ENCODE peak calls at places on chromosomes 16 and 17, in seven cellular contexts. E is foreskin keratinocyte, D is ovary, Z is tibial nerve, B is gastrocnemius medialis, A is HCT116, Y is mesenchymal stem cell. R is an unnamed sample. For H3K4me1, the result is how much of the 10 kb centered on the place peaks cover.

GRCh38 chr16:46932802-46933201 is 40.7 kb downstream of the DNAJA2 start:
- DNase-seq in E (no peak), D (no peak), Z (no peak), B (no peak), A (no peak), Y (no peak), R (no peak)

GRCh38 chr16:54142787-54143186 is 143.8 kb downstream of the IRX3 start:
- DNase-seq in E (no peak), D (no peak), Z (no peak), B (no peak), A (no peak), Y (no peak), R (no peak)

GRCh38 chr16:57345021-57345420 is 13.6 kb upstream of the CCL22 start:
- DNase-seq in E (peak), D (no peak), Z (no peak), B (no peak), A (no peak), Y (no peak), R (no peak)

GRCh38 chr16:78230832-78231231 is 131.4 kb downstream of the WWOX start:
- DNase-seq in E (peak), D (no peak), Z (no peak), B (no peak), A (no peak), Y (peak), R (no peak)

GRCh38 chr16:86078121-86078600 is 179.2 kb downstream of the IRF8 start:
- DNase-seq in E (no peak), D (no peak), Z (no peak), B (no peak), A (no peak), Y (no peak), R (no peak)

GRCh38 chr16:67210069-67210937 is 11.4 kb downstream of the ELMO3 start:
- DNase-seq in E (no peak), D (no peak), Z (no peak), B (no peak), A (no peak), Y (no peak), R (no peak)

GRCh38 chr17:64281962-64282752 is 19.1 kb upstream of the TEX2 start:
- DNase-seq in E (peak), D (peak), Z (peak), B (peak), A (peak), Y (peak), R (peak)

GRCh38 chr17:4230142-4230541 is 33.6 kb downstream of the ANKFY1 start:
- DNase-seq in E (peak), D (peak), Z (peak), B (peak), A (peak), Y (peak), R (no peak)

GRCh38 chr17:31318298-31319190 is 2.9 kb downstream of the EVI2A start:
- DNase-seq in E (peak), D (peak), Z (peak), B (peak), A (no peak), Y (peak), R (peak)

GRCh38 chr16:27108051-27108770 is 41.5 kb downstream of the C16orf82 start:
- DNase-seq in E (no peak), D (no peak), Z (no peak), B (no peak), A (no peak), Y (no peak), R (no peak)

GRCh38 chr17:29376667-29377268 is 13.4 kb upstream of the TAOK1 start:
- DNase-seq in E (peak), D (no peak), Z (no peak), B (no peak), A (no peak), Y (peak), R (no peak)

GRCh38 chr16:75319513-75320401 is 68.3 kb upstream of the BCAR1 start:
- DNase-seq in E (peak), D (no peak), Z (no peak), B (no peak), A (no peak), Y (peak), R (no peak)

GRCh38 chr17:74528491-74529199 is 2.6 kb downstream of the CD300LB start:
- DNase-seq in E (no peak), D (no peak), Z (peak), B (no peak), A (no peak), Y (no peak), R (no peak)

GRCh38 chr16:6066601-6067000 is 969.0 kb upstream of the EEF2KMT start:
- DNase-seq in E (no peak), D (no peak), Z (no peak), B (no peak), A (no peak), Y (no peak), R (no peak)

GRCh38 chr16:35713762-35714650 is 2254.6 kb downstream of the TP53TG3F start:
- DNase-seq in E (no peak), D (no peak), Z (no peak), B (no peak), A (no peak), Y (no peak), R (no peak)

GRCh38 chr17:549197-550040 is 165.2 kb downstream of the VPS53 start:
- DNase-seq in E (no peak), D (no peak), Z (no peak), B (no peak), A (no peak), Y (peak), R (no peak)

GRCh38 chr16:56190903-56191806 is at the start of gene GNAO1:
- DNase-seq in E (peak), D (peak), Z (no peak), B (peak), A (no peak), Y (peak), R (peak)

GRCh38 chr17:7119314-7119713 is 4.7 kb upstream of the ASGR2 start:
- DNase-seq in E (no peak), D (no peak), Z (no peak), B (no peak), A (no peak), Y (no peak), R (no peak)

GRCh38 chr16:22726868-22727267 is 87.1 kb upstream of the HS3ST2 start:
- DNase-seq in E (peak), D (no peak), Z (no peak), B (no peak), A (no peak), Y (no peak), R (no peak)

GRCh38 chr17:32341857-32342602 is at the start of gene C17orf75:
- DNase-seq in E (peak), D (peak), Z (peak), B (peak), A (peak), Y (peak), R (peak)

GRCh38 chr16:72809446-72809845 is 238.5 kb downstream of the ZFHX3 start:
- DNase-seq in E (no peak), D (no peak), Z (no peak), B (no peak), A (no peak), Y (no peak), R (no peak)

GRCh38 chr16:68200120-68200783 is 35.7 kb downstream of the ESRP2 start:
- DNase-seq in E (peak), D (no peak), Z (no peak), B (no peak), A (no peak), Y (peak), R (no peak)

GRCh38 chr17:28230011-28230410 is 89.0 kb upstream of the TMEM97 start:
- DNase-seq in E (no peak), D (no peak), Z (no peak), B (no peak), A (no peak), Y (no peak), R (no peak)

GRCh38 chr16:11359370-11359769 is 14.1 kb downstream of the RMI2 start:
- DNase-seq in E (peak), D (no peak), Z (no peak), B (no peak), A (peak), Y (peak), R (no peak)

GRCh38 chr17:1724351-1724868 is at the start of gene WDR81:
- DNase-seq in E (peak), D (peak), Z (peak), B (peak), A (peak), Y (peak), R (peak)

GRCh38 chr17:50917418-50917743 is 51.2 kb upstream of the TOB1 start:
- DNase-seq in E (no peak), D (no peak), Z (no peak), B (no peak), A (no peak), Y (no peak), R (no peak)

GRCh38 chr17:50920041-50920410 is 53.9 kb upstream of the TOB1 start:
- DNase-seq in E (no peak), D (no peak), Z (no peak), B (no peak), A (no peak), Y (no peak), R (no peak)

GRCh38 chr17:50918071-50918932 is 52.1 kb upstream of the TOB1 start:
- DNase-seq in E (no peak), D (no peak), Z (no peak), B (no peak), A (no peak), Y (no peak), R (peak)

GRCh38 chr17:50919321-50920040 is 53.3 kb upstream of the TOB1 start:
- DNase-seq in E (peak), D (peak), Z (peak), B (no peak), A (no peak), Y (peak), R (peak)

GRCh38 chr17:50918933-50919296 is 52.8 kb upstream of the TOB1 start:
- DNase-seq in E (no peak), D (no peak), Z (no peak), B (no peak), A (no peak), Y (peak), R (no peak)
- H3K4me1 ChIP-seq in E (under half), D (under half), Z (under half), B (under half), A (under half), Y (under half), R (under half)

GRCh38 chr17:77282524-77283515 is 142.1 kb downstream of the SEC14L1 start:
- DNase-seq in E (no peak), D (no peak), Z (no peak), B (no peak), A (no peak), Y (peak), R (no peak)
- H3K27ac ChIP-seq in E (peak), D (no peak), Z (peak), B (no peak), A (peak), Y (peak), R (peak)

DNA sequence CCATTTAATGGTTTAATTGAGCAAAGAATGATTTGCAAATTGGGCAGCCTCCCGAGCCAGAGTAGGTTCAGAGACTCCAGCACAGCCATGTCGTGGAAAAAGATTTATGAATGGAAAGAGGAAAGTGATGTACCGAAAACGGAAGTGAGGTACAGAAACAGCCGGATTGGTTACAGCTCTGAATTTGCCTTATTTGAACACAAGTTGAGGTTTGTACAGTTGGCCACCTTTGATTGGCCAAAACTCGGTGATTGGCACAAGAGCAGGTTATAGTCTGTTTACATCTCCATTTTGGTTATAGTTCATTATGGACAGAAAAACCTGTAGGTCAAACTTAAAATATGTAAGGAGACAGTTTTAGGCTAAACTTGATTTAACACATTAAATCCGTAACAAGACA is 44.5 kb downstream of the TENT4B start:
- DNase-seq in E (no peak), D (no peak), Z (no peak), B (no peak), A (no peak), Y (no peak), R (no peak)
- H3K4me1 ChIP-seq in E (under half), D (under half), Z (under half), B (under half), A (under half), Y (under half), R (under half)

GRCh38 chr17:40542562-40543411 is 22.5 kb downstream of the CCR7 start:
- DNase-seq in E (peak), D (peak), Z (peak), B (peak), A (no peak), Y (peak), R (peak)
- H3K27ac ChIP-seq in E (peak), D (peak), Z (peak), B (peak), A (no peak), Y (peak), R (peak)

GRCh38 chr17:77717941-77718668 is 240.4 kb upstream of the TNRC6C start:
- DNase-seq in E (no peak), D (no peak), Z (no peak), B (no peak), A (no peak), Y (no peak), R (no peak)

GRCh38 chr17:77721823-77722160 is 236.7 kb upstream of the TNRC6C start:
- DNase-seq in E (no peak), D (no peak), Z (no peak), B (no peak), A (no peak), Y (no peak), R (no peak)

GRCh38 chr17:77720946-77721822 is 237.3 kb upstream of the TNRC6C start:
- DNase-seq in E (no peak), D (no peak), Z (no peak), B (no peak), A (no peak), Y (no peak), R (no peak)

GRCh38 chr17:77718669-77718961 is 239.9 kb upstream of the TNRC6C start:
- DNase-seq in E (no peak), D (no peak), Z (no peak), B (no peak), A (no peak), Y (no peak), R (no peak)

GRCh38 chr17:77719806-77720205 is 238.7 kb upstream of the TNRC6C start:
- DNase-seq in E (no peak), D (no peak), Z (no peak), B (no peak), A (no peak), Y (no peak), R (no peak)
- H3K4me1 ChIP-seq in E (under half), D (under half), Z (under half), B (under half), A (under half), Y (under half), R (under half)

DNA sequence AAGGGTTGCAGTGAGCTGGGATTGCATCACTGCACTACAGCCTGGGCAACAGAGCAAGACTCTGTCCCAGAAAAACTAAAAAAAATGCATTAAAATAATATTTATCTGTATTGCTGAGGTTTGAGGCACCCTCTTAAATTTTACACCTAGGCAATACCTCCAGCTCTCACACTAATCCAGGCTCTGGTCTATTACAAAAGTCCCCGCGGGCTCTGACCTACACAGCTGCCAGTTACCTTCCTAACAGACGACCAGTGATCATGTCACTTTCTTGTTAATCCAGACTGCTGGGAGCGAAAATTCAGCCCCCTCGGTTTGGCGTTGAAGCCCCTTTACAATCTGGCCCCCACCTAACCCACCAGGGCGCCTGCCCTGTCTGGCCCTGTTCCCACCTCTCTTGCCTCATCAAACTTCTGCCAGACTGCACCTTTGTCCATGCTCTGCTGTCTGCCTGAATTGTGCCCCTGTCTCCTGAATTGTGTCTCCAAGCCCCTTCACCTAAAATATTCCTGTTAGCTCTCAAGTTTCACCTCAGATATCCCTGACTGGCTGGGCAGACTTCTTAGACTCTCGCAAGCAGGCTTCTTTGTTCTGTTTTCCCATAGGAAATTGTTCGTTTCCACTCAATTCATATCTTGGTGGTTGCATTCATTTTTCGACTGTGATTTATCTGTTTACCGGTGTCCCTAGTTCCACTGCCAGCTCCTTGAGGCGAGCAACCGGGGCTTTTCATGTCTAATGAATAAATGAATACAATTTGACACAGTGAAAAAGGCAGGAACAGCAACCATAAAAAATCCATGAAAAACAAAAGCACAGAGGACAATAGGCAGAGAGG is 65.9 kb downstream of the PITPNC1 start:
- DNase-seq in E (no peak), D (no peak), Z (no peak), B (no peak), A (no peak), Y (peak), R (no peak)
- H3K27ac ChIP-seq in E (no peak), D (no peak), Z (peak), B (peak), A (no peak), Y (no peak), R (peak)

R was measured in psoas muscle.